ENCODE peak calls at places on chromosomes 5 and 9, in five cellular contexts. C is stomach, Y is SK-N-SH, M is prostate gland, E is K562. V is an unnamed sample.

GRCh38 chr9:77386187-77386586 is 208.9 kb downstream of the VPS13A start:
- DNase-seq in C (no peak), Y (no peak), M (no peak), E (no peak), V (no peak)

GRCh38 chr5:95178046-95178651 is 106.7 kb downstream of the MCTP1 start:
- DNase-seq in C (no peak), Y (no peak), M (no peak), E (peak; percentile 17), V (peak; percentile 90)

GRCh38 chr5:67537439-67538342 is 341.1 kb upstream of the CD180 start:
- DNase-seq in C (no peak), Y (no peak), M (no peak), E (no peak), V (no peak)

GRCh38 chr9:72687331-72687730 is 165.9 kb downstream of the TMC1 start:
- DNase-seq in C (no peak), Y (no peak), M (no peak), E (no peak), V (no peak)

GRCh38 chr9:78112004-78112403 is 80.4 kb upstream of the GNAQ start:
- DNase-seq in C (no peak), Y (no peak), M (no peak), E (no peak), V (no peak)

GRCh38 chr5:22500521-22500920 is 352.6 kb downstream of the CDH12 start:
- DNase-seq in C (no peak), Y (no peak), M (no peak), E (no peak), V (no peak)

GRCh38 chr9:706606-707451 is 134.7 kb upstream of the DMRT1 start:
- DNase-seq in C (peak; percentile 70), Y (peak; percentile 29), M (peak; percentile 64), E (peak; percentile 20), V (peak; percentile 76)

GRCh38 chr9:132615822-132616221 is 33.4 kb downstream of the BARHL1 start:
- DNase-seq in C (no peak), Y (no peak), M (no peak), E (no peak), V (no peak)

GRCh38 chr5:116532762-116533525 is 41.7 kb downstream of the SEMA6A start:
- DNase-seq in C (no peak), Y (no peak), M (no peak), E (no peak), V (no peak)

GRCh38 chr5:177388521-177389052 is 4.4 kb downstream of the SLC34A1 start:
- DNase-seq in C (no peak), Y (no peak), M (no peak), E (no peak), V (no peak)

GRCh38 chr9:69122086-69122390 is 52.0 kb upstream of the TJP2 start:
- DNase-seq in C (peak; percentile 83), Y (peak; percentile 74), M (peak; percentile 74), E (no peak), V (peak; percentile 75)

GRCh38 chr5:179558912-179559279 is 8.5 kb downstream of the RUFY1 start:
- DNase-seq in C (peak; percentile 55), Y (peak; percentile 64), M (peak; percentile 47), E (no peak), V (peak; percentile 93)

GRCh38 chr5:56072863-56073777 is 78.4 kb upstream of the IL6ST start:
- DNase-seq in C (no peak), Y (no peak), M (no peak), E (no peak), V (no peak)

GRCh38 chr5:80117446-80117845 is 82.3 kb downstream of the THBS4 start:
- DNase-seq in C (no peak), Y (no peak), M (no peak), E (no peak), V (no peak)

GRCh38 chr9:107786561-107786960 is 297.0 kb upstream of the KLF4 start:
- DNase-seq in C (no peak), Y (no peak), M (no peak), E (no peak), V (no peak)

GRCh38 chr9:38024036-38024681 is 44.9 kb downstream of the SHB start:
- DNase-seq in C (no peak), Y (no peak), M (peak; percentile 83), E (no peak), V (peak; percentile 62)

GRCh38 chr5:116013207-116013777 is 19.0 kb upstream of the ARL14EPL start:
- DNase-seq in C (no peak), Y (no peak), M (no peak), E (no peak), V (peak; percentile 24)

GRCh38 chr5:115455241-115455640 is 89.3 kb downstream of the FEM1C start:
- DNase-seq in C (no peak), Y (no peak), M (no peak), E (no peak), V (no peak)

GRCh38 chr9:23088932-23089364 is 642.3 kb downstream of the DMRTA1 start:
- DNase-seq in C (no peak), Y (no peak), M (peak; percentile 6), E (no peak), V (peak; percentile 74)

GRCh38 chr9:91164724-91165520 is 196.8 kb downstream of the AUH start:
- DNase-seq in C (peak; percentile 79), Y (no peak), M (no peak), E (peak; percentile 89), V (no peak)

GRCh38 chr9:68746564-68746963 is 41.5 kb downstream of the PIP5K1B start:
- DNase-seq in C (no peak), Y (no peak), M (no peak), E (no peak), V (no peak)

GRCh38 chr5:13354611-13355010 is 589.9 kb downstream of the DNAH5 start:
- DNase-seq in C (no peak), Y (no peak), M (no peak), E (no peak), V (no peak)

GRCh38 chr9:135921749-135922310 is 14.5 kb upstream of the CAMSAP1 start:
- DNase-seq in C (no peak), Y (no peak), M (no peak), E (no peak), V (no peak)

GRCh38 chr9:94783121-94783664 is 56.7 kb downstream of the AOPEP start:
- DNase-seq in C (peak; percentile 80), Y (peak; percentile 68), M (peak; percentile 96), E (peak; percentile 30), V (peak; percentile 95)

GRCh38 chr9:95004452-95005275 is 278.2 kb downstream of the AOPEP start:
- DNase-seq in C (peak; percentile 74), Y (peak; percentile 87), M (peak; percentile 60), E (peak; percentile 72), V (peak; percentile 73)

GRCh38 chr5:11130111-11130510 is 369.1 kb upstream of the DAP start:
- DNase-seq in C (no peak), Y (no peak), M (no peak), E (no peak), V (no peak)

GRCh38 chr5:21774791-21775190 is 1078.4 kb downstream of the CDH12 start:
- DNase-seq in C (no peak), Y (no peak), M (no peak), E (no peak), V (no peak)

GRCh38 chr9:99101812-99102211 is 3.1 kb upstream of the TGFBR1 start:
- DNase-seq in C (no peak), Y (no peak), M (no peak), E (no peak), V (no peak)

GRCh38 chr5:148858547-148858946 is 32.1 kb downstream of the ADRB2 start:
- DNase-seq in C (no peak), Y (no peak), M (no peak), E (no peak), V (no peak)

GRCh38 chr5:67578011-67578410 is 381.4 kb upstream of the CD180 start:
- DNase-seq in C (no peak), Y (no peak), M (no peak), E (no peak), V (no peak)

GRCh38 chr9:134326754-134327526 is 685 bp downstream of the RXRA start:
- DNase-seq in C (no peak), Y (peak; percentile 84), M (no peak), E (peak; percentile 62), V (peak; percentile 63)

GRCh38 chr5:168176941-168177340 is 114.5 kb upstream of the WWC1 start:
- DNase-seq in C (no peak), Y (no peak), M (no peak), E (no peak), V (no peak)

GRCh38 chr5:155943516-155944407 is 383.2 kb upstream of the SGCD start:
- DNase-seq in C (no peak), Y (peak; percentile 52), M (peak; percentile 17), E (peak; percentile 7), V (peak; percentile 77)

GRCh38 chr5:44002381-44002901 is 386.8 kb downstream of the FGF10 start:
- DNase-seq in C (peak; percentile 74), Y (no peak), M (peak; percentile 15), E (no peak), V (no peak)

GRCh38 chr5:18745988-18746615 is 1111.8 kb downstream of the TAF11L14 start:
- DNase-seq in C (no peak), Y (peak; percentile 11), M (no peak), E (peak; percentile 15), V (no peak)

GRCh38 chr9:81787747-81788632 is 98.6 kb upstream of the TLE1 start:
- DNase-seq in C (no peak), Y (no peak), M (peak; percentile 11), E (no peak), V (no peak)

GRCh38 chr9:104868687-104869404 is 59.1 kb downstream of the ABCA1 start:
- DNase-seq in C (peak; percentile 38), Y (peak; percentile 37), M (peak; percentile 25), E (peak; percentile 49), V (peak; percentile 91)
- TF ChIP-seq POLR2AphosphoS5 in C (peak; percentile 66), Y (peak; percentile 38), M (peak; percentile 38), E (no peak), V (no peak)

GRCh38 chr9:112112941-112113399 is 62.1 kb downstream of the SUSD1 start:
- DNase-seq in C (peak; percentile 53), Y (peak; percentile 24), M (peak; percentile 13), E (no peak), V (peak; percentile 78)

GRCh38 chr9:112111461-112111860 is 63.6 kb downstream of the SUSD1 start:
- DNase-seq in C (no peak), Y (no peak), M (no peak), E (no peak), V (no peak)

GRCh38 chr9:112112519-112112918 is 62.6 kb downstream of the SUSD1 start:
- DNase-seq in C (no peak), Y (no peak), M (no peak), E (no peak), V (no peak)

GRCh38 chr9:112110094-112110772 is 64.9 kb downstream of the SUSD1 start:
- DNase-seq in C (no peak), Y (no peak), M (no peak), E (no peak), V (no peak)

DNA sequence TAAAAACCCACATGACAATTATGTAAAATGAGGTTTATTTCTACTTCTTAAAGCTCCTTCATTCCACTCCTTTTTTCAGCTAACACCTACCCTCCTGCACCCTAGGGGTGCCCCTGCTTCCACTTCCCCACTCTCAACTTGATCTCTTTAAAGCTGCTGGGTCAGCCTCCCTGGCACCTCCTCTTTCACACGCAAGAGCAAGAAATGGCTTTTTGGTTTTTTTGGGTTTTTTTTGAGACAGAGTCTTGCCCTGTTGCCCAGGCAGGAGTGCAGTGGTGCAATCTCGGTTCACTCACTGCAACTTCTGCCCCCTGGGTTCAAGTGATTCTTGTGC is 64.4 kb downstream of the SUSD1 start:
- DNase-seq in C (no peak), Y (no peak), M (no peak), E (no peak), V (no peak)
- H3K27ac ChIP-seq in C (no peak overlapping the region), Y (no peak overlapping the region), M (no peak overlapping the region), E (no peak overlapping the region), V (no peak overlapping the region)

GRCh38 chr5:2378976-2379375 is 372.5 kb downstream of the IRX2 start:
- DNase-seq in C (no peak), Y (no peak), M (no peak), E (no peak), V (no peak)
- TF ChIP-seq POLR2AphosphoS5 in C (no peak), Y (no peak), M (no peak), E (no peak), V (no peak)

GRCh38 chr5:136212252-136212721 is 19.3 kb upstream of the SMIM32 start:
- DNase-seq in C (peak; percentile 64), Y (peak; percentile 81), M (peak; percentile 26), E (peak; percentile 76), V (peak; percentile 80)
- H3K27ac ChIP-seq in C (no peak overlapping the region), Y (no peak overlapping the region), M (no peak overlapping the region), E (no peak overlapping the region), V (no peak overlapping the region)